ENCODE peak calls at places on chromosomes 2 and 18, in nine cellular contexts. One of them, this sample, is unnamed.

GRCh38 chr2:46615555-46616487 is 136.5 kb downstream of the TMEM247 start:
- DNase-seq in cardiac muscle cell: peak; percentile 15
- DNase-seq in brain microvascular endothelial cell: no peak
- DNase-seq in A549: peak; percentile 14
- DNase-seq in mucosa of descending colon: no peak
- DNase-seq in neural progenitor cell: peak; percentile 64
- DNase-seq in SJCRH30: peak; percentile 13
- DNase-seq in astrocyte of the spinal cord: peak; percentile 20
- DNase-seq in NT2/D1: peak; percentile 1
- DNase-seq in this sample: no peak

GRCh38 chr2:65232636-65233035 is 5.0 kb downstream of the ACTR2 start:
- DNase-seq in cardiac muscle cell: peak; percentile 53
- DNase-seq in brain microvascular endothelial cell: no peak
- DNase-seq in A549: no peak
- DNase-seq in mucosa of descending colon: no peak
- DNase-seq in neural progenitor cell: no peak
- DNase-seq in SJCRH30: no peak
- DNase-seq in astrocyte of the spinal cord: peak; percentile 80
- DNase-seq in NT2/D1: no peak
- DNase-seq in this sample: no peak

GRCh38 chr2:14387332-14387731 is 245.2 kb upstream of the LRATD1 start:
- DNase-seq in cardiac muscle cell: no peak
- DNase-seq in brain microvascular endothelial cell: no peak
- DNase-seq in A549: no peak
- DNase-seq in mucosa of descending colon: no peak
- DNase-seq in neural progenitor cell: no peak
- DNase-seq in SJCRH30: no peak
- DNase-seq in astrocyte of the spinal cord: no peak
- DNase-seq in NT2/D1: no peak
- DNase-seq in this sample: no peak

GRCh38 chr2:85584354-85584856 is at the start of gene VAMP5:
- DNase-seq in cardiac muscle cell: peak; percentile 41
- DNase-seq in brain microvascular endothelial cell: no peak
- DNase-seq in A549: no peak
- DNase-seq in mucosa of descending colon: peak; percentile 75
- DNase-seq in neural progenitor cell: peak; percentile 49
- DNase-seq in SJCRH30: no peak
- DNase-seq in astrocyte of the spinal cord: no peak
- DNase-seq in NT2/D1: no peak
- DNase-seq in this sample: no peak

GRCh38 chr2:25672500-25673169 is 742 bp downstream of the DTNB start:
- DNase-seq in cardiac muscle cell: peak; percentile 61
- DNase-seq in brain microvascular endothelial cell: no peak
- DNase-seq in A549: peak; percentile 50
- DNase-seq in mucosa of descending colon: peak; percentile 83
- DNase-seq in neural progenitor cell: peak; percentile 84
- DNase-seq in SJCRH30: peak; percentile 74
- DNase-seq in astrocyte of the spinal cord: peak; percentile 40
- DNase-seq in NT2/D1: no peak
- DNase-seq in this sample: no peak

GRCh38 chr2:73913414-73914054 is 13.1 kb upstream of the DGUOK start:
- DNase-seq in cardiac muscle cell: no peak
- DNase-seq in brain microvascular endothelial cell: no peak
- DNase-seq in A549: no peak
- DNase-seq in mucosa of descending colon: no peak
- DNase-seq in neural progenitor cell: no peak
- DNase-seq in SJCRH30: no peak
- DNase-seq in astrocyte of the spinal cord: no peak
- DNase-seq in NT2/D1: no peak
- DNase-seq in this sample: no peak

GRCh38 chr2:109736177-109736827 is 57.8 kb upstream of the RGPD5 start:
- DNase-seq in cardiac muscle cell: peak; percentile 80
- DNase-seq in brain microvascular endothelial cell: peak; percentile 74
- DNase-seq in A549: peak; percentile 17
- DNase-seq in mucosa of descending colon: no peak
- DNase-seq in neural progenitor cell: peak; percentile 69
- DNase-seq in SJCRH30: peak; percentile 40
- DNase-seq in astrocyte of the spinal cord: peak; percentile 73
- DNase-seq in NT2/D1: peak; percentile 20
- DNase-seq in this sample: no peak

GRCh38 chr2:55560855-55561254 is 41.3 kb downstream of the CFAP36 start:
- DNase-seq in cardiac muscle cell: no peak
- DNase-seq in brain microvascular endothelial cell: no peak
- DNase-seq in A549: no peak
- DNase-seq in mucosa of descending colon: no peak
- DNase-seq in neural progenitor cell: no peak
- DNase-seq in SJCRH30: no peak
- DNase-seq in astrocyte of the spinal cord: no peak
- DNase-seq in NT2/D1: no peak
- DNase-seq in this sample: no peak

GRCh38 chr2:70670626-70671025 is 97.4 kb downstream of the ADD2 start:
- DNase-seq in cardiac muscle cell: no peak
- DNase-seq in brain microvascular endothelial cell: no peak
- DNase-seq in A549: no peak
- DNase-seq in mucosa of descending colon: no peak
- DNase-seq in neural progenitor cell: no peak
- DNase-seq in SJCRH30: no peak
- DNase-seq in astrocyte of the spinal cord: no peak
- DNase-seq in NT2/D1: no peak
- DNase-seq in this sample: no peak

GRCh38 chr2:214601852-214602251 is 191.0 kb downstream of the VWC2L start:
- DNase-seq in cardiac muscle cell: no peak
- DNase-seq in brain microvascular endothelial cell: no peak
- DNase-seq in A549: no peak
- DNase-seq in mucosa of descending colon: no peak
- DNase-seq in neural progenitor cell: no peak
- DNase-seq in SJCRH30: no peak
- DNase-seq in astrocyte of the spinal cord: no peak
- DNase-seq in NT2/D1: no peak
- DNase-seq in this sample: no peak

GRCh38 chr2:212547716-212548458 is 9.3 kb upstream of the ERBB4 start:
- DNase-seq in cardiac muscle cell: no peak
- DNase-seq in brain microvascular endothelial cell: no peak
- DNase-seq in A549: no peak
- DNase-seq in mucosa of descending colon: no peak
- DNase-seq in neural progenitor cell: no peak
- DNase-seq in SJCRH30: no peak
- DNase-seq in astrocyte of the spinal cord: no peak
- DNase-seq in NT2/D1: no peak
- DNase-seq in this sample: no peak

GRCh38 chr2:145546091-145546490 is 1026.2 kb upstream of the ZEB2 start:
- DNase-seq in cardiac muscle cell: peak; percentile 24
- DNase-seq in brain microvascular endothelial cell: peak; percentile 29
- DNase-seq in A549: no peak
- DNase-seq in mucosa of descending colon: no peak
- DNase-seq in neural progenitor cell: no peak
- DNase-seq in SJCRH30: no peak
- DNase-seq in astrocyte of the spinal cord: peak; percentile 31
- DNase-seq in NT2/D1: no peak
- DNase-seq in this sample: no peak

GRCh38 chr2:145543856-145544255 is 1023.9 kb upstream of the ZEB2 start:
- DNase-seq in cardiac muscle cell: no peak
- DNase-seq in brain microvascular endothelial cell: no peak
- DNase-seq in A549: no peak
- DNase-seq in mucosa of descending colon: no peak
- DNase-seq in neural progenitor cell: no peak
- DNase-seq in SJCRH30: no peak
- DNase-seq in astrocyte of the spinal cord: no peak
- DNase-seq in NT2/D1: no peak
- DNase-seq in this sample: no peak

GRCh38 chr2:145551661-145552060 is 1031.7 kb upstream of the ZEB2 start:
- DNase-seq in cardiac muscle cell: no peak
- DNase-seq in brain microvascular endothelial cell: no peak
- DNase-seq in A549: no peak
- DNase-seq in mucosa of descending colon: no peak
- DNase-seq in neural progenitor cell: no peak
- DNase-seq in SJCRH30: no peak
- DNase-seq in astrocyte of the spinal cord: no peak
- DNase-seq in NT2/D1: no peak
- DNase-seq in this sample: no peak

GRCh38 chr2:145548479-145548878 is 1028.6 kb upstream of the ZEB2 start:
- DNase-seq in cardiac muscle cell: peak; percentile 20
- DNase-seq in brain microvascular endothelial cell: no peak
- DNase-seq in A549: no peak
- DNase-seq in mucosa of descending colon: no peak
- DNase-seq in neural progenitor cell: no peak
- DNase-seq in SJCRH30: no peak
- DNase-seq in astrocyte of the spinal cord: no peak
- DNase-seq in NT2/D1: no peak
- DNase-seq in this sample: no peak

GRCh38 chr2:145547620-145548019 is 1027.7 kb upstream of the ZEB2 start:
- DNase-seq in cardiac muscle cell: no peak
- DNase-seq in brain microvascular endothelial cell: no peak
- DNase-seq in A549: no peak
- DNase-seq in mucosa of descending colon: no peak
- DNase-seq in neural progenitor cell: no peak
- DNase-seq in SJCRH30: no peak
- DNase-seq in astrocyte of the spinal cord: no peak
- DNase-seq in NT2/D1: no peak
- DNase-seq in this sample: no peak
- H3K4me3 ChIP-seq in cardiac muscle cell: no peak overlapping the region
- H3K4me3 ChIP-seq in brain microvascular endothelial cell: no peak overlapping the region
- H3K4me3 ChIP-seq in A549: no peak overlapping the region
- H3K4me3 ChIP-seq in mucosa of descending colon: no peak overlapping the region
- H3K4me3 ChIP-seq in neural progenitor cell: no peak overlapping the region
- H3K4me3 ChIP-seq in SJCRH30: no peak overlapping the region
- H3K4me3 ChIP-seq in astrocyte of the spinal cord: no peak overlapping the region
- H3K4me3 ChIP-seq in NT2/D1: no peak overlapping the region
- H3K4me3 ChIP-seq in this sample: no peak overlapping the region

DNA sequence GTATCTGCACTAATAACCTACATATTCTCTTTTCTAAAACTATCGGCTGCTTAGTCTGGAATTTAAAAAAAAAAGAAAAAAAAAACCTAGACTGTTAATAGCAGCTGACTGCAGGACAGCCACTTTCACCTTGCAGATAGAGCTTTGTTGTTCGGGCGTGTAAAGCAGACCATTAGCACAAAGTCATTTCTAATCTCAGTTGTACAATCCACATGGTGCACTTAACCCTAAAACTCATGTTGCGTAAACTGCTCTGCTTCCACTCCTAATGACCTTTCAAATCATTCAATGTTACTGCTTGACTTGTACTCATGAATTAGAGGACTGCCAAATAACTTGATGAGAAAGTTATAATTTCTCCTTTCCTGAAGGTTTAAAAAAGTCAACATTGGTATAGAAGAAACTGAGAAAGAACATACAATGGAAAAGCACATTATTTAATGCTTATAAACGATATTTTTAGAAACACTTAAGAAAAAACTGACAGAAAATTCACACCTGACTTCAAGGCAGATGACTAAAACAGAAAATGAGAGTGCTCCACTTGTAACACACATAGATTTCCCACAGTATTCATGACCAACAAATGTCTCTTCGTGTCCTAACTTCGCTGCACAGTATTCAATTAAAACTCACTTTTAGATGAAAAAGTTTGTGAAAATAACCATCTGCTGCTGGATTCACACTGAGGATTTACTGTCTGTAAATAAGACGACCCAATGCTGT is 2.6 kb downstream of the CDH2 start:
- DNase-seq in cardiac muscle cell: no peak
- DNase-seq in brain microvascular endothelial cell: no peak
- DNase-seq in A549: no peak
- DNase-seq in mucosa of descending colon: no peak
- DNase-seq in neural progenitor cell: no peak
- DNase-seq in SJCRH30: no peak
- DNase-seq in astrocyte of the spinal cord: peak; percentile 28
- DNase-seq in NT2/D1: no peak
- DNase-seq in this sample: no peak
- H3K4me3 ChIP-seq in cardiac muscle cell: peak overlapping the region; percentile 91
- H3K4me3 ChIP-seq in brain microvascular endothelial cell: peak overlapping the region; percentile 1
- H3K4me3 ChIP-seq in A549: peak overlapping the region; percentile 83
- H3K4me3 ChIP-seq in mucosa of descending colon: no peak overlapping the region
- H3K4me3 ChIP-seq in neural progenitor cell: peak overlapping the region; percentile 94
- H3K4me3 ChIP-seq in SJCRH30: no peak overlapping the region
- H3K4me3 ChIP-seq in astrocyte of the spinal cord: peak overlapping the region; percentile 80
- H3K4me3 ChIP-seq in NT2/D1: no peak overlapping the region
- H3K4me3 ChIP-seq in this sample: peak overlapping the region; percentile 90

GRCh38 chr2:164840458-164840929 is 1.1 kb downstream of the COBLL1 start:
- DNase-seq in cardiac muscle cell: no peak
- DNase-seq in brain microvascular endothelial cell: no peak
- DNase-seq in A549: peak; percentile 6
- DNase-seq in mucosa of descending colon: peak; percentile 83
- DNase-seq in neural progenitor cell: peak; percentile 24
- DNase-seq in SJCRH30: peak; percentile 53
- DNase-seq in astrocyte of the spinal cord: no peak
- DNase-seq in NT2/D1: no peak
- DNase-seq in this sample: no peak

GRCh38 chr2:164843346-164843841 is 1.8 kb upstream of the COBLL1 start:
- DNase-seq in cardiac muscle cell: no peak
- DNase-seq in brain microvascular endothelial cell: no peak
- DNase-seq in A549: no peak
- DNase-seq in mucosa of descending colon: no peak
- DNase-seq in neural progenitor cell: no peak
- DNase-seq in SJCRH30: no peak
- DNase-seq in astrocyte of the spinal cord: no peak
- DNase-seq in NT2/D1: no peak
- DNase-seq in this sample: peak; percentile 29

GRCh38 chr2:164840930-164841718 is 499 bp downstream of the COBLL1 start:
- DNase-seq in cardiac muscle cell: peak; percentile 72
- DNase-seq in brain microvascular endothelial cell: peak; percentile 45
- DNase-seq in A549: peak; percentile 60
- DNase-seq in mucosa of descending colon: peak; percentile 85
- DNase-seq in neural progenitor cell: peak; percentile 94
- DNase-seq in SJCRH30: peak; percentile 82
- DNase-seq in astrocyte of the spinal cord: peak; percentile 75
- DNase-seq in NT2/D1: peak; percentile 66
- DNase-seq in this sample: no peak

GRCh38 chr2:164841719-164842623 is at the start of gene COBLL1:
- DNase-seq in cardiac muscle cell: peak; percentile 67
- DNase-seq in brain microvascular endothelial cell: peak; percentile 56
- DNase-seq in A549: peak; percentile 69
- DNase-seq in mucosa of descending colon: peak; percentile 86
- DNase-seq in neural progenitor cell: peak; percentile 89
- DNase-seq in SJCRH30: peak; percentile 78
- DNase-seq in astrocyte of the spinal cord: peak; percentile 72
- DNase-seq in NT2/D1: peak; percentile 82
- DNase-seq in this sample: peak; percentile 37

DNA sequence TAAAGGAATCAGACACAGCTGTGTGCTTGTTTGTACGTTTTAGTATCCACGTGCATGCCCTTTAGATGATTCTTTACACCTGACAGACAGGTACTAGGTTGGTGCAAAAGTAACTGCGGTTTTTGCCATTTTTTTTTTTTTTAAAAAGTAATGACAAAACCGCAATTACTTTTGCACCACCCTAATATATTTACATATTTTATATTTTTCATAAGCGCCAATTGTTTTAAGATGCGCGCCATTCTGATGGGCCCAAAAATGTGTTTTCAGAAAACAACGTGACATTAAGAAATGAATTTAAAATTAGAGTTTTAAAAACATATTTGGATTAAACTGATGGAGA is 972 bp upstream of the COBLL1 start:
- DNase-seq in cardiac muscle cell: no peak
- DNase-seq in brain microvascular endothelial cell: no peak
- DNase-seq in A549: no peak
- DNase-seq in mucosa of descending colon: no peak
- DNase-seq in neural progenitor cell: no peak
- DNase-seq in SJCRH30: no peak
- DNase-seq in astrocyte of the spinal cord: no peak
- DNase-seq in NT2/D1: no peak
- DNase-seq in this sample: no peak
- H3K4me3 ChIP-seq in cardiac muscle cell: peak overlapping the region; percentile 92
- H3K4me3 ChIP-seq in brain microvascular endothelial cell: no peak overlapping the region
- H3K4me3 ChIP-seq in A549: peak overlapping the region; percentile 70
- H3K4me3 ChIP-seq in mucosa of descending colon: no peak overlapping the region
- H3K4me3 ChIP-seq in neural progenitor cell: no peak overlapping the region
- H3K4me3 ChIP-seq in SJCRH30: peak overlapping the region; percentile 79
- H3K4me3 ChIP-seq in astrocyte of the spinal cord: no peak overlapping the region
- H3K4me3 ChIP-seq in NT2/D1: no peak overlapping the region
- H3K4me3 ChIP-seq in this sample: peak overlapping the region; percentile 83

GRCh38 chr2:100453853-100454252 is 16.4 kb upstream of the NMS start:
- DNase-seq in cardiac muscle cell: no peak
- DNase-seq in brain microvascular endothelial cell: no peak
- DNase-seq in A549: no peak
- DNase-seq in mucosa of descending colon: no peak
- DNase-seq in neural progenitor cell: no peak
- DNase-seq in SJCRH30: no peak
- DNase-seq in astrocyte of the spinal cord: no peak
- DNase-seq in NT2/D1: no peak
- DNase-seq in this sample: no peak
- H3K4me3 ChIP-seq in cardiac muscle cell: no peak overlapping the region
- H3K4me3 ChIP-seq in brain microvascular endothelial cell: no peak overlapping the region
- H3K4me3 ChIP-seq in A549: no peak overlapping the region
- H3K4me3 ChIP-seq in mucosa of descending colon: no peak overlapping the region
- H3K4me3 ChIP-seq in neural progenitor cell: no peak overlapping the region
- H3K4me3 ChIP-seq in SJCRH30: no peak overlapping the region
- H3K4me3 ChIP-seq in astrocyte of the spinal cord: no peak overlapping the region
- H3K4me3 ChIP-seq in NT2/D1: no peak overlapping the region
- H3K4me3 ChIP-seq in this sample: no peak overlapping the region

This sample was measured in epithelial cell of proximal tubule.